ENCODE peak calls at places on chromosome 2, in seven cellular contexts. One of them, this sample, is unnamed.

GRCh38 chr2:88601302-88601701 is 26.0 kb downstream of the EIF2AK3 start:
- DNase-seq in H1: no peak
- DNase-seq in H9: no peak
- DNase-seq in mesenchymal stem cell: no peak
- DNase-seq in trophoblast cell: no peak
- DNase-seq in mesendoderm: peak; percentile 30
- DNase-seq in IMR-90: peak; percentile 61
- DNase-seq in this sample: no peak

GRCh38 chr2:13193075-13193474 is 476.3 kb downstream of the TRIB2 start:
- DNase-seq in H9: no peak
- DNase-seq in trophoblast cell: no peak
- DNase-seq in H1: no peak
- DNase-seq in IMR-90: peak; percentile 13
- DNase-seq in mesenchymal stem cell: peak; percentile 9
- DNase-seq in mesendoderm: peak; percentile 63
- DNase-seq in this sample: no peak

GRCh38 chr2:62266433-62267038 is 70.6 kb downstream of the B3GNT2 start:
- DNase-seq in trophoblast cell: peak; percentile 20
- DNase-seq in H9: peak; percentile 63
- DNase-seq in H1: peak; percentile 51
- DNase-seq in mesenchymal stem cell: peak; percentile 92
- DNase-seq in IMR-90: peak; percentile 76
- DNase-seq in mesendoderm: peak; percentile 27
- DNase-seq in this sample: no peak

GRCh38 chr2:120509991-120510735 is 164.2 kb downstream of the INHBB start:
- DNase-seq in mesenchymal stem cell: no peak
- DNase-seq in H9: no peak
- DNase-seq in H1: no peak
- DNase-seq in trophoblast cell: no peak
- DNase-seq in mesendoderm: no peak
- DNase-seq in IMR-90: no peak
- DNase-seq in this sample: no peak

GRCh38 chr2:101771911-101772321 is 74.4 kb downstream of the MAP4K4 start:
- DNase-seq in trophoblast cell: no peak
- DNase-seq in mesendoderm: no peak
- DNase-seq in IMR-90: no peak
- DNase-seq in mesenchymal stem cell: no peak
- DNase-seq in H9: no peak
- DNase-seq in H1: no peak
- DNase-seq in this sample: no peak

GRCh38 chr2:54233832-54234649 is 22.0 kb downstream of the TSPYL6 start:
- DNase-seq in mesendoderm: no peak
- DNase-seq in H1: no peak
- DNase-seq in mesenchymal stem cell: no peak
- DNase-seq in trophoblast cell: no peak
- DNase-seq in IMR-90: no peak
- DNase-seq in H9: no peak
- DNase-seq in this sample: no peak

GRCh38 chr2:197075754-197076337 is 149.3 kb upstream of the PGAP1 start:
- DNase-seq in H1: no peak
- DNase-seq in mesendoderm: peak; percentile 30
- DNase-seq in mesenchymal stem cell: no peak
- DNase-seq in trophoblast cell: peak; percentile 54
- DNase-seq in IMR-90: no peak
- DNase-seq in H9: no peak
- DNase-seq in this sample: no peak

GRCh38 chr2:25378731-25379490 is 37.2 kb upstream of the DNMT3A start:
- DNase-seq in mesenchymal stem cell: peak; percentile 18
- DNase-seq in IMR-90: no peak
- DNase-seq in trophoblast cell: peak; percentile 2
- DNase-seq in mesendoderm: no peak
- DNase-seq in H1: no peak
- DNase-seq in H9: peak; percentile 12
- DNase-seq in this sample: no peak

GRCh38 chr2:37652199-37652640 is 19.2 kb downstream of the CDC42EP3 start:
- DNase-seq in H1: no peak
- DNase-seq in IMR-90: peak; percentile 97
- DNase-seq in H9: no peak
- DNase-seq in mesenchymal stem cell: peak; percentile 82
- DNase-seq in trophoblast cell: peak; percentile 66
- DNase-seq in mesendoderm: peak; percentile 53
- DNase-seq in this sample: no peak

GRCh38 chr2:77479895-77480294 is 42.3 kb downstream of the LRRTM4 start:
- DNase-seq in trophoblast cell: no peak
- DNase-seq in mesendoderm: peak; percentile 25
- DNase-seq in H9: no peak
- DNase-seq in H1: no peak
- DNase-seq in IMR-90: no peak
- DNase-seq in mesenchymal stem cell: peak; percentile 63
- DNase-seq in this sample: no peak

GRCh38 chr2:11071207-11071606 is 84.1 kb upstream of the SLC66A3 start:
- DNase-seq in trophoblast cell: no peak
- DNase-seq in IMR-90: peak; percentile 20
- DNase-seq in H1: peak; percentile 46
- DNase-seq in mesenchymal stem cell: peak; percentile 36
- DNase-seq in H9: peak; percentile 58
- DNase-seq in mesendoderm: peak; percentile 59
- DNase-seq in this sample: no peak

GRCh38 chr2:27191107-27191829 is 20.6 kb upstream of the ATRAID start:
- DNase-seq in H9: peak; percentile 53
- DNase-seq in H1: no peak
- DNase-seq in IMR-90: peak; percentile 71
- DNase-seq in mesendoderm: peak; percentile 61
- DNase-seq in mesenchymal stem cell: peak; percentile 75
- DNase-seq in trophoblast cell: peak; percentile 43
- DNase-seq in this sample: peak; percentile 37

GRCh38 chr2:71743995-71744675 is 290.8 kb downstream of the DYSF start:
- DNase-seq in H9: no peak
- DNase-seq in H1: no peak
- DNase-seq in mesendoderm: no peak
- DNase-seq in trophoblast cell: peak; percentile 23
- DNase-seq in IMR-90: no peak
- DNase-seq in mesenchymal stem cell: no peak
- DNase-seq in this sample: no peak

GRCh38 chr2:232887171-232887850 is 17.2 kb downstream of the SNORC start:
- DNase-seq in H9: peak; percentile 58
- DNase-seq in IMR-90: no peak
- DNase-seq in mesenchymal stem cell: no peak
- DNase-seq in trophoblast cell: no peak
- DNase-seq in mesendoderm: peak; percentile 55
- DNase-seq in H1: no peak
- DNase-seq in this sample: no peak

GRCh38 chr2:148829618-148830017 is 45.4 kb upstream of the KIF5C start:
- DNase-seq in IMR-90: no peak
- DNase-seq in H9: no peak
- DNase-seq in mesenchymal stem cell: no peak
- DNase-seq in H1: no peak
- DNase-seq in trophoblast cell: no peak
- DNase-seq in mesendoderm: peak; percentile 28
- DNase-seq in this sample: no peak

GRCh38 chr2:196123679-196124373 is 47.6 kb downstream of the STK17B start:
- DNase-seq in mesendoderm: peak; percentile 39
- DNase-seq in H9: no peak
- DNase-seq in trophoblast cell: no peak
- DNase-seq in mesenchymal stem cell: peak; percentile 68
- DNase-seq in IMR-90: peak; percentile 77
- DNase-seq in H1: no peak
- DNase-seq in this sample: no peak

GRCh38 chr2:69132960-69133590 is 120.1 kb downstream of the ANTXR1 start:
- DNase-seq in mesenchymal stem cell: no peak
- DNase-seq in IMR-90: peak; percentile 26
- DNase-seq in trophoblast cell: peak; percentile 22
- DNase-seq in H9: no peak
- DNase-seq in H1: no peak
- DNase-seq in mesendoderm: no peak
- DNase-seq in this sample: no peak

GRCh38 chr2:219620546-219620945 is 6.9 kb upstream of the SLC4A3 start:
- DNase-seq in H9: no peak
- DNase-seq in mesendoderm: no peak
- DNase-seq in mesenchymal stem cell: no peak
- DNase-seq in trophoblast cell: no peak
- DNase-seq in IMR-90: no peak
- DNase-seq in H1: no peak
- DNase-seq in this sample: no peak

GRCh38 chr2:200747668-200748618 is 63.8 kb upstream of the BZW1 start:
- DNase-seq in trophoblast cell: peak; percentile 98
- DNase-seq in H1: no peak
- DNase-seq in mesendoderm: no peak
- DNase-seq in IMR-90: peak; percentile 97
- DNase-seq in H9: no peak
- DNase-seq in mesenchymal stem cell: peak; percentile 62
- DNase-seq in this sample: no peak

GRCh38 chr2:194883711-194884110 is 773.3 kb upstream of the SLC39A10 start:
- DNase-seq in H1: no peak
- DNase-seq in trophoblast cell: no peak
- DNase-seq in IMR-90: no peak
- DNase-seq in mesenchymal stem cell: no peak
- DNase-seq in H9: no peak
- DNase-seq in mesendoderm: no peak
- DNase-seq in this sample: no peak

GRCh38 chr2:67604360-67604759 is 207.2 kb downstream of the ETAA1 start:
- DNase-seq in IMR-90: peak; percentile 49
- DNase-seq in H1: no peak
- DNase-seq in mesenchymal stem cell: no peak
- DNase-seq in H9: no peak
- DNase-seq in trophoblast cell: no peak
- DNase-seq in mesendoderm: peak; percentile 16
- DNase-seq in this sample: no peak

GRCh38 chr2:6967301-6967700 is 50.1 kb downstream of the RNF144A start:
- DNase-seq in IMR-90: no peak
- DNase-seq in trophoblast cell: no peak
- DNase-seq in mesendoderm: no peak
- DNase-seq in mesenchymal stem cell: no peak
- DNase-seq in H1: no peak
- DNase-seq in H9: no peak
- DNase-seq in this sample: no peak
- H2BK120ac ChIP-seq in IMR-90: no peak overlapping the region
- H2BK120ac ChIP-seq in trophoblast cell: no peak overlapping the region
- H2BK120ac ChIP-seq in mesendoderm: no peak overlapping the region
- H2BK120ac ChIP-seq in mesenchymal stem cell: no peak overlapping the region
- H2BK120ac ChIP-seq in H1: no peak overlapping the region
- H2BK120ac ChIP-seq in H9: no peak overlapping the region
- H2BK120ac ChIP-seq in this sample: no peak overlapping the region

DNA sequence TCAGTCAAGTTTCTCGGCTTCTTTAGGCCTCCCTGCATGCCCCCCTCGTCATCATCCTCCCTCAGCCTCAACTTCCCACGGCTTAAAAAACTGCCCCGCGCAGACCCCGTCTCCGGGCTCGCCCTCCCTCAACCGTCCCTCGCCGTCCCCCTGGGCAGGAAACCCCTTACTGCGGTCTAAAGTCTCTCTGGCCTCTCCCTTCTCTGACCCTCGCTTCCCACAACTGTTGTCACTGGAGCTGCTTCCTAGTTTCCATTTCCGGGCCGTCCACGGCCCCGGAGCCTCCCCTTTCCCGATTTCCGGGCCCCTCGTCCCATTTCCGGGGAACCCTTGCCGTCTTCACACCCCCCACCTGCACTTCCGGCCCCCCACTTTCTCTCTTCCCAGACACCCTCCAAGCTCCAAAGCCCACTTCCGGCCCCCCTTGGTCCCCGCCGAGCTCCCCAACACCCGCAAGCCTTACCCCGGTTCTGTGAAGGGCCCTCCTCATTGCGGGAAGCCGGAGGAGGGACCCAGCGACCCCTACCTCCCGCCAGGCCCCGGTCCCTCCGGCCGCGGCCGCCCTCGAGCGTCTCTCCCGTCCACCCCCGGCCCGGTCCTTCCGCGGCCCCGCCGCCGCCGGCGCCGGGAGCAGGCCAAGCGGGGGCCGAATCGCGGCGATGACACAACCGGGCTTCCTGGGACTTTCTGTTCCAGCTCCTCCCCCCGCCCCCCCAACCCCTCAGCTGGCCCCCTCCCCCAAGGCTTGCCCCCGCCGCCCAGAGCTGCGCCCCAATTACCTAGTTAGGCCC is 513 bp downstream of the TRIP12 start:
- DNase-seq in mesendoderm: peak; percentile 64
- DNase-seq in mesenchymal stem cell: peak; percentile 81
- DNase-seq in trophoblast cell: peak; percentile 49
- DNase-seq in H1: peak; percentile 76
- DNase-seq in H9: peak; percentile 62
- DNase-seq in IMR-90: peak; percentile 58
- DNase-seq in this sample: peak; percentile 46
- H2BK120ac ChIP-seq in mesendoderm: peak overlapping the region; percentile 95
- H2BK120ac ChIP-seq in mesenchymal stem cell: peak overlapping the region; percentile 99
- H2BK120ac ChIP-seq in trophoblast cell: peak overlapping the region; percentile 98
- H2BK120ac ChIP-seq in H1: no peak overlapping the region
- H2BK120ac ChIP-seq in H9: no peak overlapping the region
- H2BK120ac ChIP-seq in IMR-90: no peak overlapping the region
- H2BK120ac ChIP-seq in this sample: peak overlapping the region; percentile 81

GRCh38 chr2:238859636-238860347 is 11.9 kb downstream of the TWIST2 start:
- DNase-seq in mesenchymal stem cell: no peak
- DNase-seq in H1: no peak
- DNase-seq in mesendoderm: no peak
- DNase-seq in H9: no peak
- DNase-seq in IMR-90: no peak
- DNase-seq in trophoblast cell: no peak
- DNase-seq in this sample: no peak
- H2BK120ac ChIP-seq in mesenchymal stem cell: no peak overlapping the region
- H2BK120ac ChIP-seq in H1: no peak overlapping the region
- H2BK120ac ChIP-seq in mesendoderm: no peak overlapping the region
- H2BK120ac ChIP-seq in H9: no peak overlapping the region
- H2BK120ac ChIP-seq in IMR-90: no peak overlapping the region
- H2BK120ac ChIP-seq in trophoblast cell: no peak overlapping the region
- H2BK120ac ChIP-seq in this sample: no peak overlapping the region

GRCh38 chr2:43267393-43267792 is 41.0 kb upstream of the ZFP36L2 start:
- DNase-seq in trophoblast cell: no peak
- DNase-seq in IMR-90: no peak
- DNase-seq in mesenchymal stem cell: no peak
- DNase-seq in H9: no peak
- DNase-seq in mesendoderm: no peak
- DNase-seq in H1: no peak
- DNase-seq in this sample: no peak

GRCh38 chr2:43268066-43268971 is 41.9 kb upstream of the ZFP36L2 start:
- DNase-seq in trophoblast cell: no peak
- DNase-seq in H1: no peak
- DNase-seq in mesenchymal stem cell: peak; percentile 53
- DNase-seq in IMR-90: no peak
- DNase-seq in mesendoderm: no peak
- DNase-seq in H9: no peak
- DNase-seq in this sample: no peak

GRCh38 chr2:43265006-43265770 is 38.8 kb upstream of the ZFP36L2 start:
- DNase-seq in IMR-90: no peak
- DNase-seq in H1: no peak
- DNase-seq in mesendoderm: no peak
- DNase-seq in H9: no peak
- DNase-seq in mesenchymal stem cell: peak; percentile 38
- DNase-seq in trophoblast cell: peak; percentile 29
- DNase-seq in this sample: no peak

GRCh38 chr2:43269074-43269572 is 42.7 kb upstream of the ZFP36L2 start:
- DNase-seq in IMR-90: peak; percentile 99
- DNase-seq in H9: no peak
- DNase-seq in trophoblast cell: peak; percentile 45
- DNase-seq in mesenchymal stem cell: peak; percentile 100
- DNase-seq in mesendoderm: peak; percentile 50
- DNase-seq in H1: no peak
- DNase-seq in this sample: no peak

DNA sequence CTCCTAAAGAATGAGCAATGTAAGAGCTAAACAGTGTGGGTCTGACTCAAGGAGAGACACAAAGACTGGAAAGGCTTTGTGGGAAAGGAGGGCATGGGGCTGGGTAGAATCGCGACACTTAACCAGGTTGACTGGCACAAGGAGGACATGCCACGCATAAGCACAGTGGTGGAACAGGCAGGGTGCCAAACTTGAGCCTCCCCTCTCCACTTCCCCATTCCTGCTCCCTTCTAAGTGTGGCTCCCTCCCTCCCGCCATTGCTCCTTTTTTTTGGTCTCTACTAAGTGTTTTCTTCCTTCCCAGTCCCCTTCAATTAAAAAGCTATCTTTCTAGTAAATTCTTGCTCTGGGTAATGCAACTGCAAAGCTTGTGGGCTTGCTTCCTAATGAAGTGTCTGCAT is 40.3 kb upstream of the ZFP36L2 start:
- DNase-seq in H9: no peak
- DNase-seq in mesenchymal stem cell: no peak
- DNase-seq in mesendoderm: no peak
- DNase-seq in IMR-90: peak; percentile 33
- DNase-seq in trophoblast cell: no peak
- DNase-seq in H1: no peak
- DNase-seq in this sample: no peak
- H2BK120ac ChIP-seq in H9: no peak overlapping the region
- H2BK120ac ChIP-seq in mesenchymal stem cell: no peak overlapping the region
- H2BK120ac ChIP-seq in mesendoderm: no peak overlapping the region
- H2BK120ac ChIP-seq in IMR-90: no peak overlapping the region
- H2BK120ac ChIP-seq in trophoblast cell: peak overlapping the region; percentile 30
- H2BK120ac ChIP-seq in H1: no peak overlapping the region
- H2BK120ac ChIP-seq in this sample: no peak overlapping the region

This sample was measured in neuronal stem cell.